ENCODE peak calls at places on chromosome 14, in seven cellular contexts. K is stomach, C is IMR-90, P is sigmoid colon, T is transverse colon, F is K562, H is A549. R is an unnamed sample.

GRCh38 chr14:65585216-65585615 is 172.7 kb downstream of the FUT8 start:
- DNase-seq in K (no peak), C (no peak), P (no peak), T (no peak), F (no peak), H (no peak), R (no peak)

GRCh38 chr14:35365130-35366047 is 39.2 kb downstream of the NFKBIA start:
- DNase-seq in K (peak; percentile 65), C (peak; percentile 92), P (peak; percentile 92), T (peak; percentile 68), F (peak; percentile 36), H (peak; percentile 77), R (peak; percentile 92)

GRCh38 chr14:60163741-60164140 is 1.5 kb downstream of the DHRS7 start:
- DNase-seq in K (no peak), C (no peak), P (no peak), T (no peak), F (no peak), H (no peak), R (no peak)

GRCh38 chr14:89701079-89702043 is 253.2 kb downstream of the EFCAB11 start:
- DNase-seq in K (peak; percentile 90), C (peak; percentile 62), P (peak; percentile 92), T (peak; percentile 92), F (peak; percentile 90), H (peak; percentile 59), R (peak; percentile 96)

GRCh38 chr14:77011226-77011762 is 17.2 kb downstream of the IRF2BPL start:
- DNase-seq in K (peak; percentile 52), C (no peak), P (no peak), T (peak; percentile 62), F (no peak), H (no peak), R (no peak)

GRCh38 chr14:54798465-54799124 is 104.0 kb downstream of the GCH1 start:
- DNase-seq in K (no peak), C (no peak), P (no peak), T (no peak), F (no peak), H (no peak), R (no peak)

GRCh38 chr14:104460920-104461651 is 118.5 kb upstream of the C14orf180 start:
- DNase-seq in K (no peak), C (no peak), P (no peak), T (no peak), F (no peak), H (no peak), R (peak; percentile 60)

GRCh38 chr14:37482428-37482827 is 112.6 kb downstream of the FOXA1 start:
- DNase-seq in K (no peak), C (no peak), P (no peak), T (no peak), F (no peak), H (no peak), R (no peak)

GRCh38 chr14:90496379-90496778 is 99.5 kb downstream of the CALM1 start:
- DNase-seq in K (no peak), C (no peak), P (no peak), T (no peak), F (no peak), H (no peak), R (peak; percentile 52)

GRCh38 chr14:60753264-60754126 is 18.9 kb downstream of the MNAT1 start:
- DNase-seq in K (no peak), C (peak; percentile 40), P (no peak), T (peak; percentile 8), F (no peak), H (no peak), R (no peak)

GRCh38 chr14:72024043-72024407 is 91.8 kb downstream of the RGS6 start:
- DNase-seq in K (peak; percentile 27), C (peak; percentile 21), P (no peak), T (peak; percentile 8), F (peak; percentile 23), H (no peak), R (no peak)

GRCh38 chr14:54251356-54251755 is 145.5 kb upstream of the CDKN3 start:
- DNase-seq in K (peak; percentile 66), C (no peak), P (no peak), T (no peak), F (no peak), H (no peak), R (no peak)

GRCh38 chr14:34912182-34912581 is 37.0 kb upstream of the BAZ1A start:
- DNase-seq in K (no peak), C (no peak), P (no peak), T (no peak), F (no peak), H (no peak), R (no peak)

GRCh38 chr14:68374682-68375081 is 418.2 kb downstream of the ZFP36L1 start:
- DNase-seq in K (no peak), C (no peak), P (no peak), T (no peak), F (no peak), H (no peak), R (no peak)

GRCh38 chr14:61934385-61934784 is 172.2 kb downstream of the SNAPC1 start:
- DNase-seq in K (no peak), C (peak; percentile 99), P (no peak), T (no peak), F (no peak), H (no peak), R (no peak)

GRCh38 chr14:70000601-70001000 is 121.4 kb downstream of the SMOC1 start:
- DNase-seq in K (no peak), C (peak; percentile 79), P (no peak), T (no peak), F (no peak), H (no peak), R (no peak)

GRCh38 chr14:36583242-36584166 is 1.1 kb upstream of the NKX2-8 start:
- DNase-seq in K (no peak), C (no peak), P (no peak), T (no peak), F (no peak), H (no peak), R (no peak)

GRCh38 chr14:37172024-37172869 is at the start of gene SLC25A21:
- DNase-seq in K (peak; percentile 77), C (peak; percentile 82), P (peak; percentile 87), T (peak; percentile 68), F (peak; percentile 52), H (peak; percentile 90), R (peak; percentile 66)

GRCh38 chr14:77485256-77485655 is 13.4 kb downstream of the ISM2 start:
- DNase-seq in K (no peak), C (no peak), P (no peak), T (no peak), F (no peak), H (no peak), R (no peak)

GRCh38 chr14:97185186-97185585 is 388.0 kb downstream of the VRK1 start:
- DNase-seq in K (no peak), C (no peak), P (no peak), T (no peak), F (no peak), H (no peak), R (no peak)

GRCh38 chr14:49218436-49219092 is 367.6 kb downstream of the RPS29 start:
- DNase-seq in K (no peak), C (no peak), P (no peak), T (no peak), F (no peak), H (no peak), R (peak; percentile 57)

GRCh38 chr14:87231336-87232026 is 761.5 kb downstream of the GALC start:
- DNase-seq in K (no peak), C (no peak), P (no peak), T (no peak), F (no peak), H (no peak), R (no peak)

GRCh38 chr14:88554458-88555286 is at the start of gene PTPN21:
- DNase-seq in K (peak; percentile 76), C (peak; percentile 64), P (peak; percentile 88), T (peak; percentile 84), F (peak; percentile 83), H (peak; percentile 62), R (peak; percentile 85)

GRCh38 chr14:90883197-90883596 is 67.0 kb upstream of the TTC7B start:
- DNase-seq in K (no peak), C (no peak), P (no peak), T (no peak), F (no peak), H (no peak), R (no peak)

GRCh38 chr14:34361504-34362011 is 100.5 kb downstream of the SPTSSA start:
- DNase-seq in K (no peak), C (peak; percentile 11), P (no peak), T (no peak), F (no peak), H (no peak), R (no peak)

GRCh38 chr14:65788876-65789859 is 376.6 kb downstream of the FUT8 start:
- DNase-seq in K (no peak), C (no peak), P (no peak), T (no peak), F (no peak), H (no peak), R (no peak)

GRCh38 chr14:96357216-96357615 is 5.9 kb downstream of the ATG2B start:
- DNase-seq in K (no peak), C (no peak), P (no peak), T (no peak), F (no peak), H (no peak), R (no peak)

DNA sequence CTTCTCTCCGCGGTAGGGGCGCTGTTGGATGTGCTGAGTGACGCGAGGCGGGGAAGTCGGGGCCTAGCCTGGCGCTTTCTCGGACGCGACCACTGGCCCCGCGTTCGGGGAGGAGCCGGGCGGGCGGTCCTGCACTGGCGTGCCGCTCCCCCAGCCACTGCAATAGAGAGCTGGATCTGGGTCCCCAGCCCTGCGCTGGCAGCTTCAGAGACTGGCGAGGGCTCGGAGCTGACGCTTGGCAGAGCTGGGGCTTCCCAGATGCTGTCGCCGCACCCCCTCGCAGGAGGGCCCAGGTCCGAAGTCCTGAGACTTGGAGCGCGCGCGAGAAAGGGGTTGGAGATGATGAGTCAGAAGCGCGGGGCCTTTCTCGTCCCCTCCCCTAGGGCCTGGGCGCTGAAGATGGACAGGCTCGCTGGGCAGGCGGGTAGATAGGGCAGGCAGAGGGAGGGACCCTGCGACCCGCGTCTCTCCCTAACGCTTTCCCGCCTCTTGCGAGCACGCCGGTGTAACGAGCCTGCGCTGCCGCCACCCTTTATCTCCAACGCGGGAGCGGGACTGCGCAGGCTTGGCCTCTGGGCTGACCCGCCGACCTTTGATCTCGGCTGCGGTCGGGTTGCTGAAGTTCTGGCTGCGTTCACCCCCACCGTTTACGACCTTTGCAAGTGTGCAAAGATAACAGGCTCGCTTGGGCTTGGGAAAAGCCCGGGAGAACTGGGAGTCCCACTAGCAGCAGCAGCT is 3.0 kb downstream of the TMEM253 start:
- DNase-seq in K (peak; percentile 96), C (peak; percentile 94), P (peak; percentile 98), T (peak; percentile 97), F (peak; percentile 85), H (peak; percentile 93), R (peak; percentile 98)
- TF ChIP-seq POLR2A in K (peak; percentile 58), C (peak; percentile 64), P (peak; percentile 91), T (peak; percentile 89), F (peak; percentile 82), H (peak; percentile 86), R (no peak)

GRCh38 chr14:79552778-79553177 is 658.5 kb downstream of the DIO2 start:
- DNase-seq in K (no peak), C (no peak), P (no peak), T (no peak), F (no peak), H (no peak), R (no peak)
- TF ChIP-seq POLR2A in K (no peak), C (no peak), P (no peak), T (no peak), F (no peak), H (no peak), R (no peak)

GRCh38 chr14:58199726-58200479 is at the start of gene ACTR10:
- DNase-seq in K (peak; percentile 86), C (peak; percentile 56), P (peak; percentile 90), T (peak; percentile 92), F (peak; percentile 84), H (peak; percentile 72), R (peak; percentile 88)
- TF ChIP-seq POLR2A in K (no peak), C (peak; percentile 88), P (peak; percentile 37), T (peak; percentile 64), F (peak; percentile 71), H (peak; percentile 84), R (no peak)

GRCh38 chr14:64503434-64504309 is at the start of gene ZBTB25:
- DNase-seq in K (peak; percentile 89), C (peak; percentile 93), P (peak; percentile 96), T (peak; percentile 91), F (peak; percentile 71), H (peak; percentile 80), R (peak; percentile 94)
- TF ChIP-seq POLR2A in K (no peak), C (peak; percentile 72), P (peak; percentile 86), T (peak; percentile 92), F (peak; percentile 72), H (peak; percentile 52), R (no peak)